ENCODE peak calls at places on chromosomes 13 and 19, in seven cellular contexts. T is tibial nerve, V is endodermal cell, K is SK-N-SH, M is HepG2, L is body of pancreas, U is pancreas. R is an unnamed sample.
A peak's percentile ranks its signal among the peaks of the same experiment; 100 is the strongest.

GRCh38 chr13:96020155-96020575 is 33.0 kb downstream of the UGGT2 start:
- DNase-seq in T (no peak), V (peak; percentile 80), K (peak; percentile 56), M (peak; percentile 75), L (peak; percentile 75), U (no peak), R (no peak)

GRCh38 chr19:10430505-10431253 is 10.3 kb downstream of the PDE4A start:
- DNase-seq in T (no peak), V (peak; percentile 72), K (peak; percentile 76), M (no peak), L (peak; percentile 69), U (peak; percentile 76), R (peak; percentile 79)

GRCh38 chr19:7729211-7729610 is 2.7 kb downstream of the CLEC4G start:
- DNase-seq in T (no peak), V (peak; percentile 62), K (no peak), M (no peak), L (no peak), U (no peak), R (no peak)

GRCh38 chr13:97272526-97272925 is 50.4 kb downstream of the MBNL2 start:
- DNase-seq in T (no peak), V (no peak), K (no peak), M (no peak), L (no peak), U (no peak), R (no peak)

GRCh38 chr13:27367570-27367969 is 56.8 kb upstream of the GTF3A start:
- DNase-seq in T (no peak), V (no peak), K (no peak), M (no peak), L (peak; percentile 84), U (peak; percentile 87), R (no peak)

GRCh38 chr19:9531933-9532332 is 6.5 kb downstream of the ZNF426 start:
- DNase-seq in T (no peak), V (no peak), K (no peak), M (peak; percentile 9), L (no peak), U (no peak), R (no peak)

GRCh38 chr13:37109080-37109678 is 3.7 kb upstream of the CSNK1A1L start:
- DNase-seq in T (no peak), V (no peak), K (peak; percentile 26), M (peak; percentile 3), L (no peak), U (no peak), R (peak; percentile 23)

GRCh38 chr19:22144394-22144793 is 52.4 kb downstream of the ZNF676 start:
- DNase-seq in T (no peak), V (no peak), K (peak; percentile 4), M (no peak), L (no peak), U (no peak), R (no peak)

GRCh38 chr13:109857803-109858202 is 71.4 kb upstream of the IRS2 start:
- DNase-seq in T (no peak), V (peak; percentile 41), K (no peak), M (no peak), L (no peak), U (no peak), R (no peak)

GRCh38 chr13:26168276-26168814 is 53.8 kb downstream of the RNF6 start:
- DNase-seq in T (no peak), V (no peak), K (no peak), M (no peak), L (no peak), U (no peak), R (no peak)

GRCh38 chr19:15260939-15261338 is 28.7 kb upstream of the EPHX3 start:
- DNase-seq in T (no peak), V (no peak), K (peak; percentile 65), M (no peak), L (no peak), U (no peak), R (no peak)

GRCh38 chr19:3443840-3444694 is 36.3 kb downstream of the SMIM24 start:
- DNase-seq in T (no peak), V (peak; percentile 91), K (peak; percentile 76), M (peak; percentile 39), L (peak; percentile 50), U (peak; percentile 48), R (peak; percentile 71)

GRCh38 chr19:22595918-22596341 is 38.2 kb upstream of the ZNF492 start:
- DNase-seq in T (peak; percentile 50), V (no peak), K (peak; percentile 42), M (no peak), L (peak; percentile 30), U (peak; percentile 37), R (peak; percentile 68)

GRCh38 chr19:44757057-44757734 is 8.7 kb downstream of the BCL3 start:
- DNase-seq in T (peak; percentile 60), V (peak; percentile 78), K (peak; percentile 89), M (no peak), L (peak; percentile 71), U (peak; percentile 85), R (peak; percentile 79)

GRCh38 chr13:113951246-113951999 is 22.5 kb downstream of the C13orf46 start:
- DNase-seq in T (peak; percentile 85), V (peak; percentile 87), K (peak; percentile 66), M (peak; percentile 23), L (peak; percentile 88), U (peak; percentile 89), R (peak; percentile 83)

GRCh38 chr19:1483067-1483978 is 4.3 kb upstream of the C19orf25 start:
- DNase-seq in T (no peak), V (no peak), K (peak; percentile 37), M (no peak), L (no peak), U (no peak), R (no peak)

GRCh38 chr13:108200781-108201398 is 14.4 kb downstream of the LIG4 start:
- DNase-seq in T (no peak), V (no peak), K (no peak), M (no peak), L (no peak), U (no peak), R (no peak)

DNA sequence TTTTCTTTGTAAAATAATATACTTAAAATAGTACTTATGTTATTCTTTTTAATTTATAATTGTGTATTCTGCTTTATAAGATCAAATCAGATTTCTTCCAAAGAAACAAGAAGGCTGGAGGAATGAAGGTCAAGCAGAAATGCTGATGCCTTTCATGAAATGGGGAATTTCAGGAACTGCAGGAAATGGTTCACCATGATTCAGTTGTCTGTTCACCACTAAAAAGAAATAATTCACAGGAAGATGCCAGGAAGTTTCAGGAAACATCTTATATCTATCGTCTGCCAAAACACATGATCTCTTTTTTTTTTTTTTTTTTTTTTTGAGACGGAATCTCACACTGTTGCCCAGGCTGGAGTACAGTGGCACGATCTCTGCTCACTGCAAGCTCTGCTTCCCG is 15.7 kb upstream of the SCEL start:
- DNase-seq in T (no peak), V (no peak), K (no peak), M (no peak), L (no peak), U (no peak), R (no peak)
- H3K4me3 ChIP-seq in T (no peak overlapping the region), V (no peak overlapping the region), K (no peak overlapping the region), M (no peak overlapping the region), L (no peak overlapping the region), U (no peak overlapping the region), R (no peak overlapping the region)

DNA sequence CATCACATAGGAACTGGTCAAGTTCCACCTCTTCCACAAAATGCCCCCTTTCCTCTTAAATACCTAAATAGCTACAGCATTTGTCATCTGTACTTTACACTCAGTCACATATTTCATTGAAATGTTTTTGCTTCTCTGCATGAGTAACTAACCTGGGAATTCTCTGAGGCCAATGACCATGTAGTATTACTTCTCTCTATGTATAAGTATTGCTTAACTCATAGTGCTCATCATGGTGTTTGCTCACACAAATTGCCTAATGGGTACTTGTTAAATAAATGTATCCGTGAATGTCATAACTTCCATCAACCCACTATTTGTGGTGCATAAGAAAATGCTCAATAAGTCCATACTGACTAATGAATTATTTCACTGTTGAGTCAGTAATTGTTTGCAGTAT is 115.5 kb downstream of the FGF14 start:
- DNase-seq in T (no peak), V (no peak), K (no peak), M (peak; percentile 53), L (no peak), U (no peak), R (no peak)
- H3K27ac ChIP-seq in T (no peak overlapping the region), V (no peak overlapping the region), K (peak overlapping the region; percentile 47), M (no peak overlapping the region), L (no peak overlapping the region), U (no peak overlapping the region), R (no peak overlapping the region)

GRCh38 chr19:13896227-13896626 is 9.7 kb downstream of the BRME1 start:
- DNase-seq in T (no peak), V (no peak), K (no peak), M (no peak), L (no peak), U (no peak), R (no peak)

GRCh38 chr19:13899393-13899792 is 6.5 kb downstream of the BRME1 start:
- DNase-seq in T (no peak), V (no peak), K (no peak), M (peak; percentile 75), L (no peak), U (no peak), R (no peak)

GRCh38 chr19:13894552-13894951 is 11.4 kb downstream of the BRME1 start:
- DNase-seq in T (no peak), V (no peak), K (no peak), M (no peak), L (no peak), U (no peak), R (no peak)

GRCh38 chr19:13902993-13903555 is 2.8 kb downstream of the BRME1 start:
- DNase-seq in T (no peak), V (no peak), K (peak; percentile 59), M (no peak), L (no peak), U (no peak), R (no peak)

DNA sequence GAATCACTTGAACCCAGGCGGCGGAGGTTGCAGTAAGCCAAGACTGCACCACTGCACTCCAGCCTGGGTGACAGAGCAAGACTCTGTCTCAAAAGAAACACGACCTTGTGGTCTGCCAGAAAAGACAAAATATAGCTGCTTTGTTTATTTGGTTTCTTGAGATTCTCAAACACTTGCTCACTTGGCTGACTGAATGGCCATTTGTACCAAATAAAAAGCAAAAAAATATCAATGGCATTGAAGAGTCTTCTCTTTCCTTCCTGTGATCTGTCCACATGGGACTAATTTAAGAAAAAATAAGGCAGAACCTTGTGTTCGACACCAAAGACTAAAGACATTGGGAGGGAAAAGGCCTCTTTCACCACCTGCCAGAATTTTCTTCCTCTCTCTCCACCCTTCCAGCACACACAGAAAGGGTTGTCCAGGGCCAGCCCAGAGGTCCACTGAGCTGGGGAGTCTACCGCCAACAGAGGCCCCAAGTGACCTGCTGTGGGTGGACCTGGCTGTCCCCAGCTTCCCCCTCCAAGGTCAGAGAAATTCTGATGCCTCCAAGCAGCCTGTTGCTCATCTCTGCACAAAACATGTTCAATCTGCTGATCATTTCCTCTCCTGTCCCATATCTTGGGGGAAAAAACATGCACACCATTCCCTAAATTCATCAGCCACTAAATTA is 5.9 kb downstream of the BRME1 start:
- DNase-seq in T (peak; percentile 52), V (no peak), K (no peak), M (no peak), L (no peak), U (no peak), R (no peak)
- H3K4me3 ChIP-seq in T (no peak overlapping the region), V (no peak overlapping the region), K (no peak overlapping the region), M (no peak overlapping the region), L (no peak overlapping the region), U (no peak overlapping the region), R (no peak overlapping the region)

DNA sequence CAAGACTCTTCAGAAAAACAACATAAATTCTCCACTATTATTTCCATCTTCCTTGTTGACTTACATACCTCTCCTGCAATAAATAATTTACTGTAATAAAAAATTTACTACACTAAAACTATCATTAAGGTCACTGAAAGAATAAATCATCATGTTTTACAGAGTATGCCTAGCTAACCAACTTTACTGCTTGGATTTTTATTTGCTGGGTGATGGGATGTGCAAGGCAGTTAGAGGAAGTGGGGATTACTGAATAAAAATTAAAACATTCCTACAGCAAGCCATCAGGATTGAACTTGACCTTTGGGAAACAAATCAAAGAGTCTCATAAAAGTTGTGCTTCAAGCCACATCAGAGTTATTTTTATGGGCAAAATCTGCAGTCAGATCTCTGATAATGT is 610.3 kb downstream of the TBC1D4 start:
- DNase-seq in T (no peak), V (no peak), K (no peak), M (no peak), L (no peak), U (no peak), R (no peak)
- H3K27ac ChIP-seq in T (no peak overlapping the region), V (no peak overlapping the region), K (no peak overlapping the region), M (no peak overlapping the region), L (no peak overlapping the region), U (no peak overlapping the region), R (no peak overlapping the region)

R was measured in heart right ventricle.